ENCODE peak calls at places on chromosomes 6 and 20, in ten cellular contexts. D is sigmoid colon, P is AG10803, C is GM23248, E is T follicular helper cell, Z is left colon, X is KG1, F is NCI-H446 treated with DMSO at 0.1 percent for 48 hours, J is fibroblast of gingiva, G is GM04504. O is an unnamed sample.

GRCh38 chr20:62640870-62641748 is 1.2 kb upstream of the SLCO4A1 start:
- DNase-seq in D (no peak), P (no peak), C (no peak), E (no peak), Z (no peak), X (peak), F (no peak), J (no peak), G (no peak), O (no peak)

GRCh38 chr6:135522975-135523692 is 25.6 kb upstream of the AHI1 start:
- DNase-seq in D (no peak), P (peak), C (peak), E (no peak), Z (no peak), X (no peak), F (no peak), J (peak), G (no peak), O (peak)

GRCh38 chr6:119280586-119281163 is 68.9 kb downstream of the MAN1A1 start:
- DNase-seq in D (no peak), P (peak), C (peak), E (no peak), Z (no peak), X (no peak), F (no peak), J (no peak), G (no peak), O (peak)

GRCh38 chr6:106309766-106310373 is 15.7 kb downstream of the ATG5 start:
- DNase-seq in D (no peak), P (peak), C (peak), E (no peak), Z (no peak), X (no peak), F (no peak), J (peak), G (no peak), O (peak)

GRCh38 chr6:37788259-37788658 is 31.3 kb upstream of the ZFAND3 start:
- DNase-seq in D (no peak), P (no peak), C (peak), E (no peak), Z (no peak), X (no peak), F (no peak), J (no peak), G (no peak), O (no peak)

GRCh38 chr6:31908791-31909190 is 6.9 kb upstream of the ZBTB12 start:
- DNase-seq in D (no peak), P (peak), C (peak), E (no peak), Z (no peak), X (no peak), F (no peak), J (no peak), G (no peak), O (peak)

GRCh38 chr6:144033816-144034540 is 25.9 kb upstream of the PLAGL1 start:
- DNase-seq in D (no peak), P (peak), C (peak), E (no peak), Z (no peak), X (no peak), F (no peak), J (peak), G (peak), O (peak)

GRCh38 chr6:69155467-69155866 is 520.4 kb downstream of the ADGRB3 start:
- DNase-seq in D (no peak), P (no peak), C (no peak), E (no peak), Z (no peak), X (no peak), F (no peak), J (no peak), G (no peak), O (no peak)

GRCh38 chr6:38268342-38268741 is 371.4 kb downstream of the BTBD9 start:
- DNase-seq in D (no peak), P (no peak), C (no peak), E (no peak), Z (no peak), X (no peak), F (no peak), J (no peak), G (no peak), O (no peak)

GRCh38 chr6:31734703-31735500 is 1.4 kb downstream of the CLIC1 start:
- DNase-seq in D (no peak), P (peak), C (peak), E (peak), Z (peak), X (peak), F (no peak), J (peak), G (peak), O (peak)

O was measured in fibroblast of mammary gland.